ENCODE peak calls at places on chromosomes 4 and X, in eight cellular contexts. One of them, this sample, is unnamed.

GRCh38 chr4:95264843-95265242 is 283.9 kb downstream of the UNC5C start:
- DNase-seq in H1: no peak
- DNase-seq in transverse colon: no peak
- DNase-seq in suprapubic skin: no peak
- DNase-seq in sigmoid colon: no peak
- DNase-seq in upper lobe of left lung: no peak
- DNase-seq in K562: no peak
- DNase-seq in SK-N-SH: no peak
- DNase-seq in this sample: no peak

GRCh38 chrX:82973641-82974040 is 534.4 kb upstream of the POU3F4 start:
- DNase-seq in transverse colon: no peak
- DNase-seq in suprapubic skin: no peak
- DNase-seq in H1: no peak
- DNase-seq in SK-N-SH: no peak
- DNase-seq in K562: no peak
- DNase-seq in sigmoid colon: no peak
- DNase-seq in upper lobe of left lung: peak
- DNase-seq in this sample: no peak

GRCh38 chrX:153669174-153669890 is 4.3 kb downstream of the PNCK start:
- DNase-seq in suprapubic skin: no peak
- DNase-seq in K562: peak
- DNase-seq in upper lobe of left lung: no peak
- DNase-seq in H1: peak
- DNase-seq in sigmoid colon: peak
- DNase-seq in SK-N-SH: peak
- DNase-seq in transverse colon: no peak
- DNase-seq in this sample: no peak

GRCh38 chr4:6824071-6824470 is 41.5 kb downstream of the KIAA0232 start:
- DNase-seq in H1: no peak
- DNase-seq in upper lobe of left lung: no peak
- DNase-seq in K562: no peak
- DNase-seq in transverse colon: no peak
- DNase-seq in suprapubic skin: no peak
- DNase-seq in sigmoid colon: no peak
- DNase-seq in SK-N-SH: no peak
- DNase-seq in this sample: no peak

GRCh38 chr4:179352221-179352620 is 1910.0 kb upstream of the AGA start:
- DNase-seq in transverse colon: no peak
- DNase-seq in sigmoid colon: no peak
- DNase-seq in K562: no peak
- DNase-seq in SK-N-SH: no peak
- DNase-seq in upper lobe of left lung: no peak
- DNase-seq in suprapubic skin: no peak
- DNase-seq in H1: no peak
- DNase-seq in this sample: no peak

GRCh38 chrX:120365320-120365719 is 3.4 kb downstream of the ATP1B4 start:
- DNase-seq in suprapubic skin: no peak
- DNase-seq in transverse colon: peak
- DNase-seq in H1: peak
- DNase-seq in sigmoid colon: no peak
- DNase-seq in K562: peak
- DNase-seq in upper lobe of left lung: peak
- DNase-seq in SK-N-SH: peak
- DNase-seq in this sample: peak

GRCh38 chr4:53306729-53307128 is 59.1 kb downstream of the SCFD2 start:
- DNase-seq in upper lobe of left lung: no peak
- DNase-seq in sigmoid colon: no peak
- DNase-seq in transverse colon: no peak
- DNase-seq in H1: no peak
- DNase-seq in K562: no peak
- DNase-seq in suprapubic skin: no peak
- DNase-seq in SK-N-SH: peak
- DNase-seq in this sample: no peak

GRCh38 chr4:17082186-17082585 is 183.7 kb upstream of the LDB2 start:
- DNase-seq in suprapubic skin: no peak
- DNase-seq in K562: no peak
- DNase-seq in transverse colon: no peak
- DNase-seq in H1: no peak
- DNase-seq in upper lobe of left lung: no peak
- DNase-seq in SK-N-SH: no peak
- DNase-seq in sigmoid colon: no peak
- DNase-seq in this sample: no peak

GRCh38 chrX:13059676-13060499 is 15.5 kb upstream of the FAM9C start:
- DNase-seq in sigmoid colon: no peak
- DNase-seq in transverse colon: no peak
- DNase-seq in upper lobe of left lung: no peak
- DNase-seq in suprapubic skin: no peak
- DNase-seq in SK-N-SH: no peak
- DNase-seq in K562: peak
- DNase-seq in H1: no peak
- DNase-seq in this sample: no peak

GRCh38 chr4:20831746-20832145 is 131.5 kb downstream of the PACRGL start:
- DNase-seq in SK-N-SH: no peak
- DNase-seq in K562: no peak
- DNase-seq in H1: no peak
- DNase-seq in upper lobe of left lung: no peak
- DNase-seq in transverse colon: no peak
- DNase-seq in suprapubic skin: no peak
- DNase-seq in sigmoid colon: no peak
- DNase-seq in this sample: no peak

GRCh38 chrX:13028871-13029336 is 15.5 kb downstream of the FAM9C start:
- DNase-seq in sigmoid colon: no peak
- DNase-seq in K562: no peak
- DNase-seq in H1: no peak
- DNase-seq in upper lobe of left lung: no peak
- DNase-seq in suprapubic skin: no peak
- DNase-seq in transverse colon: no peak
- DNase-seq in SK-N-SH: no peak
- DNase-seq in this sample: no peak

GRCh38 chrX:47179221-47179927 is 14.3 kb upstream of the UBA1 start:
- DNase-seq in H1: no peak
- DNase-seq in SK-N-SH: no peak
- DNase-seq in K562: no peak
- DNase-seq in sigmoid colon: peak
- DNase-seq in upper lobe of left lung: no peak
- DNase-seq in suprapubic skin: peak
- DNase-seq in transverse colon: no peak
- DNase-seq in this sample: no peak

GRCh38 chr4:29805245-29805644 is 914.9 kb upstream of the PCDH7 start:
- DNase-seq in suprapubic skin: no peak
- DNase-seq in upper lobe of left lung: no peak
- DNase-seq in sigmoid colon: no peak
- DNase-seq in SK-N-SH: no peak
- DNase-seq in H1: peak
- DNase-seq in K562: no peak
- DNase-seq in transverse colon: no peak
- DNase-seq in this sample: no peak

GRCh38 chr4:8756816-8757215 is 114.8 kb downstream of the HMX1 start:
- DNase-seq in sigmoid colon: peak
- DNase-seq in suprapubic skin: peak
- DNase-seq in K562: no peak
- DNase-seq in transverse colon: no peak
- DNase-seq in H1: no peak
- DNase-seq in upper lobe of left lung: no peak
- DNase-seq in SK-N-SH: no peak
- DNase-seq in this sample: no peak

GRCh38 chr4:101346312-101346561 is 1.1 kb downstream of the PPP3CA start:
- DNase-seq in transverse colon: no peak
- DNase-seq in K562: no peak
- DNase-seq in suprapubic skin: no peak
- DNase-seq in sigmoid colon: no peak
- DNase-seq in SK-N-SH: peak
- DNase-seq in H1: no peak
- DNase-seq in upper lobe of left lung: no peak
- DNase-seq in this sample: no peak

GRCh38 chr4:169741569-169741968 is 16.2 kb downstream of the HPF1 start:
- DNase-seq in H1: no peak
- DNase-seq in transverse colon: no peak
- DNase-seq in sigmoid colon: no peak
- DNase-seq in K562: no peak
- DNase-seq in suprapubic skin: no peak
- DNase-seq in upper lobe of left lung: no peak
- DNase-seq in SK-N-SH: no peak
- DNase-seq in this sample: no peak

GRCh38 chr4:138390286-138390685 is 148.1 kb upstream of the SLC7A11 start:
- DNase-seq in K562: no peak
- DNase-seq in H1: no peak
- DNase-seq in upper lobe of left lung: no peak
- DNase-seq in suprapubic skin: no peak
- DNase-seq in SK-N-SH: no peak
- DNase-seq in transverse colon: no peak
- DNase-seq in sigmoid colon: no peak
- DNase-seq in this sample: no peak

DNA sequence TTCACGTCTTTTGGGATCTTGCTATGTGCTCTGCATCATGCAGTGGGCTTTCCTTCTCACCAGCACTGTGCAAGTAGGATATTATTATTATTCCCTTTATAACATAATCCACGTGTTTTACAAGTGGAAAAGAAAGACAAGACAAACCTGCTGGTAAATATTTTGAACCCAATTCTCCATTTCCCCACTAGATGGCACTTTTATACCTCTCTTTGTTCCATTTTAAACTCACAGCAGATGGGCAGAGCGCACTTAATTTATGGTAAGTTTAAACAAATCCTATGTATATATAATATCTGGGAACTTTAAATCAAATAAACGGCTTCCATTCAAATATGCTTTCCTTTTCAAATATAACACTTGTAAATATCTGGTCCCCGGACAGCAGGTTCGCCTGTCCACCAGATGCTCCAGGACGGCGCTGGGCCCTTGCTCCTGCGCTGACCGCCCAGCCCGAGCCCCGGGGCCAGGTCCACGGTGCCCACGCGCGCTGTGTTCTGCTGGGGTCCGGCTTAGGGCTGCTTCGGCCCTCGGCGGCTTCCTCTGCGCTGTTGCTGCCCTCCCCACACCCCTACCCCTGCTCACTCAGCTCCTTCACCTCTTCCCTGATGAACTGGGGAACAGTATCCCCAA is 31.1 kb downstream of the F11 start:
- DNase-seq in SK-N-SH: peak
- DNase-seq in H1: no peak
- DNase-seq in upper lobe of left lung: no peak
- DNase-seq in sigmoid colon: no peak
- DNase-seq in suprapubic skin: no peak
- DNase-seq in K562: peak
- DNase-seq in transverse colon: no peak
- DNase-seq in this sample: no peak
- TF ChIP-seq EP300 in SK-N-SH: no peak
- TF ChIP-seq EP300 in H1: no peak
- TF ChIP-seq EP300 in upper lobe of left lung: no peak
- TF ChIP-seq EP300 in sigmoid colon: no peak
- TF ChIP-seq EP300 in suprapubic skin: no peak
- TF ChIP-seq EP300 in K562: no peak
- TF ChIP-seq EP300 in transverse colon: no peak
- TF ChIP-seq EP300 in this sample: no peak

GRCh38 chrX:7083468-7084396 is 63.8 kb upstream of the STS start:
- DNase-seq in SK-N-SH: no peak
- DNase-seq in upper lobe of left lung: peak
- DNase-seq in sigmoid colon: no peak
- DNase-seq in transverse colon: peak
- DNase-seq in suprapubic skin: no peak
- DNase-seq in H1: no peak
- DNase-seq in K562: no peak
- DNase-seq in this sample: no peak
- TF ChIP-seq POLR2AphosphoS5 in SK-N-SH: peak
- TF ChIP-seq POLR2AphosphoS5 in upper lobe of left lung: peak
- TF ChIP-seq POLR2AphosphoS5 in sigmoid colon: no peak
- TF ChIP-seq POLR2AphosphoS5 in transverse colon: no peak
- TF ChIP-seq POLR2AphosphoS5 in suprapubic skin: no peak
- TF ChIP-seq POLR2AphosphoS5 in H1: no peak
- TF ChIP-seq POLR2AphosphoS5 in K562: no peak
- TF ChIP-seq POLR2AphosphoS5 in this sample: no peak

DNA sequence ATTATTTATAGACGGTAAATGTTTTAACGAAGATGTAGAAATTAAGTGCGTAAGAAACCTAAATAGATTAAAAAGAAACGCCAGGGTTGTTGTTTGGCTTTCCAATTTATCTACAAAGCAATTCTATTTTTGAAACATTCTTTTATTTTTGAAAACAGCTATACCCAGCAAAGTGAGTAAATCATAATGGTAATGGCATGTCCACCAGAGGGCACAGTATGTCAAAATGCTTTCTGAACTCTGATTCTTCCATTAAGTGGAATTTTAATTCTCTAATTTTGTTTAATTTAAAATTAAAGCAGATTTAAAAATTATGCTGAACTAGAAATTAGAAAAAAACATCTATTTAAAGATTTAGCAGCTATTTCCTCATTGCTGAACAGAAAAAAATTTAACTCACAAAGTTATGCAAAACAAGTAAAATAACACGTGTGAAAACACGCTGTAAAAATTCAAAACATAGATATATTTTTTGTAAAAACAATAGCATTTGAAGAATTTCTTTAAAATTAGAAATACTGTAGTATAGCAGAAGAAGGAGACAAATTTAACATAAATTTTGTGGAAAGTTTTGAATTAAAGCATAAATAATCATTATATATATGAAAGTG is 26.5 kb downstream of the RASSF6 start:
- DNase-seq in upper lobe of left lung: no peak
- DNase-seq in transverse colon: no peak
- DNase-seq in sigmoid colon: no peak
- DNase-seq in K562: no peak
- DNase-seq in H1: no peak
- DNase-seq in SK-N-SH: no peak
- DNase-seq in suprapubic skin: no peak
- DNase-seq in this sample: no peak
- TF ChIP-seq EP300 in upper lobe of left lung: no peak
- TF ChIP-seq EP300 in transverse colon: no peak
- TF ChIP-seq EP300 in sigmoid colon: no peak
- TF ChIP-seq EP300 in K562: no peak
- TF ChIP-seq EP300 in H1: no peak
- TF ChIP-seq EP300 in SK-N-SH: no peak
- TF ChIP-seq EP300 in suprapubic skin: no peak
- TF ChIP-seq EP300 in this sample: no peak

GRCh38 chr4:12122316-12122715 is 693.6 kb upstream of the HS3ST1 start:
- DNase-seq in upper lobe of left lung: peak
- DNase-seq in sigmoid colon: no peak
- DNase-seq in transverse colon: no peak
- DNase-seq in SK-N-SH: no peak
- DNase-seq in suprapubic skin: no peak
- DNase-seq in H1: no peak
- DNase-seq in K562: no peak
- DNase-seq in this sample: no peak

GRCh38 chr4:12118651-12119213 is 690.0 kb upstream of the HS3ST1 start:
- DNase-seq in sigmoid colon: no peak
- DNase-seq in suprapubic skin: no peak
- DNase-seq in transverse colon: no peak
- DNase-seq in SK-N-SH: no peak
- DNase-seq in H1: no peak
- DNase-seq in K562: no peak
- DNase-seq in upper lobe of left lung: no peak
- DNase-seq in this sample: no peak

GRCh38 chr4:12123709-12124108 is 695.0 kb upstream of the HS3ST1 start:
- DNase-seq in suprapubic skin: no peak
- DNase-seq in transverse colon: no peak
- DNase-seq in SK-N-SH: no peak
- DNase-seq in K562: no peak
- DNase-seq in upper lobe of left lung: peak
- DNase-seq in H1: no peak
- DNase-seq in sigmoid colon: no peak
- DNase-seq in this sample: no peak

GRCh38 chr4:12124138-12124537 is 695.4 kb upstream of the HS3ST1 start:
- DNase-seq in SK-N-SH: no peak
- DNase-seq in K562: no peak
- DNase-seq in sigmoid colon: no peak
- DNase-seq in H1: no peak
- DNase-seq in suprapubic skin: no peak
- DNase-seq in upper lobe of left lung: no peak
- DNase-seq in transverse colon: no peak
- DNase-seq in this sample: no peak

GRCh38 chr4:12120968-12121367 is 692.3 kb upstream of the HS3ST1 start:
- DNase-seq in K562: no peak
- DNase-seq in SK-N-SH: no peak
- DNase-seq in transverse colon: no peak
- DNase-seq in suprapubic skin: no peak
- DNase-seq in sigmoid colon: no peak
- DNase-seq in upper lobe of left lung: no peak
- DNase-seq in H1: no peak
- DNase-seq in this sample: no peak
- TF ChIP-seq POLR2AphosphoS5 in K562: no peak
- TF ChIP-seq POLR2AphosphoS5 in SK-N-SH: no peak
- TF ChIP-seq POLR2AphosphoS5 in transverse colon: no peak
- TF ChIP-seq POLR2AphosphoS5 in suprapubic skin: no peak
- TF ChIP-seq POLR2AphosphoS5 in sigmoid colon: no peak
- TF ChIP-seq POLR2AphosphoS5 in upper lobe of left lung: no peak
- TF ChIP-seq POLR2AphosphoS5 in H1: no peak
- TF ChIP-seq POLR2AphosphoS5 in this sample: no peak